ENCODE peak calls at places on chromosomes 12 and 14, in seven cellular contexts. T is pancreas; K is CD8-positive, alpha-beta memory T cell; G is left ventricle myocardium inferior; C is kidney; R is GM23248; I is upper lobe of right lung. X is an unnamed sample. For H3K4me1, the result is how much of the 10 kb centered on the place peaks cover.

GRCh38 chr12:10130042-10130441 is at the start of gene CLEC7A:
- DNase-seq in R (no peak), T (no peak), C (no peak), I (no peak), G (no peak), K (no peak), X (no peak)

GRCh38 chr14:59897757-59898383 is 22.1 kb upstream of the LRRC9 start:
- DNase-seq in K (no peak), C (no peak), I (no peak), G (no peak), R (peak), T (no peak), X (no peak)

GRCh38 chr12:123513805-123514204 is 19.7 kb downstream of the RILPL1 start:
- DNase-seq in I (no peak), G (no peak), K (no peak), R (no peak), T (no peak), C (no peak), X (no peak)

GRCh38 chr14:104443391-104444158 is 136.0 kb upstream of the C14orf180 start:
- DNase-seq in R (no peak), K (no peak), G (no peak), I (peak), C (no peak), T (no peak), X (no peak)

GRCh38 chr12:116915326-116915725 is 4.6 kb downstream of the FBXW8 start:
- DNase-seq in G (no peak), T (no peak), R (no peak), C (no peak), I (no peak), K (no peak), X (no peak)

GRCh38 chr14:69246331-69246730 is 13.6 kb upstream of the GALNT16 start:
- DNase-seq in C (no peak), K (no peak), T (no peak), I (no peak), R (no peak), G (no peak), X (no peak)

GRCh38 chr12:9237286-9237685 is 29.1 kb upstream of the PZP start:
- DNase-seq in I (no peak), G (no peak), K (no peak), C (no peak), R (no peak), T (no peak), X (no peak)

GRCh38 chr12:26566670-26567069 is 266.3 kb downstream of the ITPR2 start:
- DNase-seq in I (no peak), T (no peak), K (no peak), R (peak), G (no peak), C (no peak), X (no peak)

GRCh38 chr14:85444685-85445084 is 85.3 kb upstream of the FLRT2 start:
- DNase-seq in C (no peak), G (no peak), K (no peak), I (no peak), T (no peak), R (peak), X (no peak)

GRCh38 chr14:28515571-28515970 is 251.0 kb upstream of the FOXG1 start:
- DNase-seq in R (no peak), G (no peak), C (no peak), K (no peak), I (no peak), T (no peak), X (no peak)

GRCh38 chr12:120406553-120406952 is 31.4 kb upstream of the COX6A1 start:
- DNase-seq in C (no peak), G (no peak), I (no peak), T (no peak), R (no peak), K (no peak), X (no peak)

GRCh38 chr12:1920971-1921370 is 2.5 kb upstream of the CACNA2D4 start:
- DNase-seq in G (no peak), T (no peak), I (peak), C (no peak), K (no peak), R (no peak), X (peak)

GRCh38 chr12:11689591-11690158 is 40.2 kb downstream of the ETV6 start:
- DNase-seq in K (no peak), R (no peak), I (no peak), T (no peak), G (no peak), C (no peak), X (no peak)

GRCh38 chr14:64711039-64711438 is 6.8 kb downstream of the PLEKHG3 start:
- DNase-seq in C (no peak), I (no peak), R (no peak), K (no peak), T (no peak), G (no peak), X (no peak)

GRCh38 chr14:93717968-93718320 is 70.3 kb downstream of the PRIMA1 start:
- DNase-seq in G (no peak), I (no peak), R (no peak), K (no peak), T (no peak), C (no peak), X (no peak)

GRCh38 chr14:76955575-76956252 is 72.8 kb downstream of the IRF2BPL start:
- DNase-seq in G (no peak), K (peak), R (peak), I (no peak), C (no peak), T (no peak), X (no peak)
- H3K4me1 ChIP-seq in G (half or more), K (under half), R (half or more), I (under half), C (under half), T (under half), X (half or more)

GRCh38 chr14:75928587-75929230 is 53.1 kb downstream of the TGFB3 start:
- DNase-seq in I (no peak), C (no peak), R (no peak), G (no peak), T (no peak), K (no peak), X (no peak)
- H3K27ac ChIP-seq in I (no peak), C (no peak), R (no peak), G (peak), T (no peak), K (no peak), X (no peak)

DNA sequence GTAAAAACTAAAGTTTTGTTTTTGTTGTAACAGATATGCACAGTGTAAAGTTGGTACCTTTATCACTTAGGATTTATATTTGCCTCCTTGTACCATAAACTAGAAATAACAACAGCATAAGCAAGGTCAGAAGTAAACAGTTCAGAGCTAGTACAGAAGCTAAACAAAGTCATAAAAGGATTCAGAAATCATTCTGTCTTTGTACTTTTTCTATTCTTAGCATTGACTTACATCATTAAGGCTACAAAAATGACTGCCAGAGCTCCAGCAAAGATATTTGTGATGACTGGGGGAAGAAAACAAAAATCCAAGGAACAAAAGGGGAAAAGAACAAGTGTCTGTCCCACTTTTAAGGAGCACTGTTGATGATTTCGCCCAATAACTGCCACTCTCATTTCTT is 347.2 kb downstream of the CCDC91 start:
- DNase-seq in K (no peak), T (no peak), R (peak), G (no peak), I (no peak), C (no peak), X (no peak)
- H3K4me3 ChIP-seq in K (no peak), T (no peak), R (no peak), G (no peak), I (no peak), C (no peak), X (no peak)

GRCh38 chr12:46560874-46561273 is 188.3 kb upstream of the SLC38A2 start:
- DNase-seq in G (no peak), K (no peak), T (no peak), R (no peak), I (no peak), C (no peak), X (no peak)
- H3K4me1 ChIP-seq in G (under half), K (under half), T (under half), R (half or more), I (under half), C (under half), X (under half)

GRCh38 chr12:32583535-32583934 is 95.6 kb upstream of the DNM1L start:
- DNase-seq in T (no peak), G (no peak), R (peak), I (no peak), C (no peak), K (no peak), X (no peak)

GRCh38 chr12:32587536-32588346 is 91.4 kb upstream of the DNM1L start:
- DNase-seq in C (no peak), G (no peak), R (no peak), K (no peak), I (no peak), T (no peak), X (no peak)

GRCh38 chr12:32588604-32589003 is 90.5 kb upstream of the DNM1L start:
- DNase-seq in K (no peak), I (no peak), G (no peak), C (no peak), R (no peak), T (no peak), X (no peak)

GRCh38 chr12:32585680-32586079 is 93.4 kb upstream of the DNM1L start:
- DNase-seq in I (no peak), T (no peak), R (no peak), G (no peak), C (no peak), K (no peak), X (no peak)

GRCh38 chr12:32586390-32586789 is 92.7 kb upstream of the DNM1L start:
- DNase-seq in C (no peak), K (no peak), G (no peak), R (peak), T (no peak), I (no peak), X (no peak)
- H3K27ac ChIP-seq in C (no peak), K (no peak), G (no peak), R (no peak), T (no peak), I (no peak), X (no peak)

GRCh38 chr14:34536951-34537676 is 2.4 kb downstream of the EAPP start:
- DNase-seq in I (peak), K (no peak), G (no peak), C (no peak), R (peak), T (no peak), X (no peak)
- H3K4me3 ChIP-seq in I (no peak), K (no peak), G (peak), C (peak), R (no peak), T (peak), X (no peak)